ENCODE peak calls at places on chromosomes 5 and 9, in four cellular contexts. F is GM12865; U is activated CD8-positive, alpha-beta memory T cell treated with anti-CD3 and anti-CD28 coated beads, Interleukin-2, amount 50 U/mL, for 48 hours; A is LNCaP clone FGC. S is an unnamed sample.

GRCh38 chr5:35324201-35324600 is 93.9 kb upstream of the PRLR start:
- DNase-seq in A (no peak), F (no peak), U (no peak), S (no peak)

GRCh38 chr9:83714316-83714715 is 6.6 kb upstream of the UBQLN1 start:
- DNase-seq in F (peak), U (no peak), A (no peak), S (no peak)

GRCh38 chr5:143386725-143387124 is 16.8 kb downstream of the NR3C1 start:
- DNase-seq in U (no peak), F (no peak), A (no peak), S (no peak)

GRCh38 chr5:136006767-136007251 is 22.0 kb upstream of the TGFBI start:
- DNase-seq in U (no peak), A (no peak), F (no peak), S (no peak)

GRCh38 chr9:101635020-101635419 is 40.3 kb upstream of the PPP3R2 start:
- DNase-seq in U (no peak), A (no peak), F (no peak), S (no peak)

GRCh38 chr5:538801-539468 is 14.7 kb upstream of the SLC9A3 start:
- DNase-seq in A (no peak), U (no peak), F (no peak), S (no peak)

GRCh38 chr9:86822414-86822813 is 124.9 kb downstream of the GAS1 start:
- DNase-seq in A (no peak), F (no peak), U (no peak), S (no peak)

GRCh38 chr5:105931782-105932489 is 1738.8 kb downstream of the EFNA5 start:
- DNase-seq in F (no peak), U (no peak), A (no peak), S (no peak)

GRCh38 chr5:81426347-81426746 is 32.4 kb upstream of the ACOT12 start:
- DNase-seq in A (no peak), U (no peak), F (no peak), S (no peak)

GRCh38 chr5:110086658-110087388 is 397.1 kb downstream of the MAN2A1 start:
- DNase-seq in F (no peak), A (no peak), U (no peak), S (no peak)

GRCh38 chr9:81264516-81264915 is 424.8 kb downstream of the TLE1 start:
- DNase-seq in A (no peak), U (no peak), F (no peak), S (no peak)

GRCh38 chr5:157559301-157559700 is 16.3 kb downstream of the ADAM19 start:
- DNase-seq in U (no peak), F (no peak), A (no peak), S (no peak)

GRCh38 chr9:109179801-109180523 is 12.9 kb upstream of the FRRS1L start:
- DNase-seq in A (no peak), U (no peak), F (no peak), S (no peak)

GRCh38 chr5:78649220-78649700 is 688 bp upstream of the LHFPL2 start:
- DNase-seq in A (no peak), F (no peak), U (no peak), S (no peak)